ENCODE peak calls at places on chromosomes 7 and 10, in six cellular contexts. B is H7, I is GM13976, P is psoas muscle, D is T-helper 1 cell, U is renal cortical epithelial cell. K is an unnamed sample.

GRCh38 chr7:92691578-92691977 is 101.4 kb upstream of the FAM133B start:
- DNase-seq in I (peak; percentile 49), B (no peak), D (no peak), U (peak; percentile 64), P (no peak), K (no peak)

GRCh38 chr7:88169717-88170320 is 50.0 kb downstream of the SRI start:
- DNase-seq in P (no peak), I (no peak), B (no peak), U (peak; percentile 51), D (no peak), K (no peak)

GRCh38 chr7:2033586-2034135 is 199.1 kb downstream of the MAD1L1 start:
- DNase-seq in U (no peak), I (no peak), P (peak; percentile 1), B (no peak), D (no peak), K (no peak)

GRCh38 chr10:43000651-43001426 is 76.0 kb upstream of the RET start:
- DNase-seq in P (no peak), I (peak; percentile 17), B (peak; percentile 28), D (no peak), U (no peak), K (no peak)

GRCh38 chr10:20473361-20473760 is 423.8 kb downstream of the NEBL start:
- DNase-seq in D (no peak), U (no peak), P (no peak), B (no peak), I (no peak), K (no peak)

GRCh38 chr10:123858907-123859650 is 32.5 kb downstream of the CPXM2 start:
- DNase-seq in P (no peak), B (no peak), U (no peak), I (no peak), D (no peak), K (no peak)

GRCh38 chr7:143239822-143240221 is 18.0 kb downstream of the TAS2R40 start:
- DNase-seq in U (no peak), I (no peak), P (no peak), B (no peak), D (no peak), K (no peak)

GRCh38 chr10:102837230-102837721 is at the start of gene CYP17A1:
- DNase-seq in D (no peak), P (peak; percentile 59), U (peak; percentile 60), B (no peak), I (no peak), K (peak; percentile 34)

GRCh38 chr10:77532068-77532467 is 105.5 kb downstream of the KCNMA1 start:
- DNase-seq in I (no peak), P (no peak), B (no peak), D (no peak), U (no peak), K (no peak)

GRCh38 chr7:130397056-130397455 is 16.8 kb downstream of the CPA1 start:
- DNase-seq in D (no peak), U (no peak), P (no peak), B (no peak), I (no peak), K (no peak)

GRCh38 chr7:46189255-46189790 is 268.3 kb upstream of the IGFBP3 start:
- DNase-seq in I (no peak), D (no peak), P (no peak), U (no peak), B (no peak), K (no peak)

GRCh38 chr7:137946015-137946414 is 55.9 kb downstream of the CREB3L2 start:
- DNase-seq in D (no peak), P (no peak), B (no peak), U (no peak), I (no peak), K (no peak)

GRCh38 chr10:110756886-110757285 is 112.8 kb downstream of the RBM20 start:
- DNase-seq in B (no peak), U (no peak), D (no peak), I (no peak), P (no peak), K (no peak)

GRCh38 chr7:50644114-50644513 is 78.9 kb upstream of the DDC start:
- DNase-seq in U (no peak), P (no peak), D (no peak), I (no peak), B (no peak), K (no peak)

GRCh38 chr10:36677170-36677768 is 448.1 kb upstream of the ANKRD30A start:
- DNase-seq in D (no peak), U (no peak), P (no peak), I (no peak), B (no peak), K (no peak)

GRCh38 chr10:63456437-63457210 is 9.2 kb downstream of the JMJD1C start:
- DNase-seq in P (no peak), D (no peak), I (no peak), B (no peak), U (peak; percentile 69), K (no peak)

GRCh38 chr10:86955501-86956194 is 1.8 kb downstream of the MMRN2 start:
- DNase-seq in P (no peak), D (no peak), U (no peak), B (peak; percentile 78), I (no peak), K (peak; percentile 44)

GRCh38 chr10:86364551-86365345 is 1.8 kb downstream of the GRID1 start:
- DNase-seq in I (no peak), U (no peak), D (peak; percentile 7), P (no peak), B (peak; percentile 89), K (no peak)

GRCh38 chr7:108839091-108839490 is 269.4 kb downstream of the DNAJB9 start:
- DNase-seq in P (no peak), I (no peak), U (peak; percentile 1), B (no peak), D (no peak), K (no peak)

GRCh38 chr7:137609500-137609899 is 237.3 kb downstream of the DGKI start:
- DNase-seq in I (no peak), P (no peak), U (peak; percentile 90), B (no peak), D (no peak), K (no peak)

GRCh38 chr10:102780246-102780645 is 36.5 kb downstream of the WBP1L start:
- DNase-seq in B (no peak), P (no peak), D (no peak), U (no peak), I (no peak), K (no peak)

GRCh38 chr7:28921822-28922221 is 36.3 kb downstream of the TRIL start:
- DNase-seq in D (peak; percentile 14), P (no peak), U (peak; percentile 59), B (peak; percentile 55), I (peak; percentile 59), K (peak; percentile 51)

GRCh38 chr10:71396084-71396713 is 521 bp upstream of the CDH23 start:
- DNase-seq in I (peak; percentile 73), B (peak; percentile 93), D (no peak), U (no peak), P (peak; percentile 49), K (peak; percentile 79)

GRCh38 chr10:35165811-35166210 is 39.2 kb downstream of the CREM start:
- DNase-seq in B (no peak), I (no peak), D (no peak), P (no peak), U (no peak), K (no peak)